ENCODE peak calls at places on chromosomes 5 and 9, in ten cellular contexts. One of them, this sample, is unnamed.

GRCh38 chr9:92242115-92242778 is 51.2 kb downstream of the IARS1 start:
- DNase-seq in brain microvascular endothelial cell: peak
- DNase-seq in tibial artery: no peak
- DNase-seq in aorta: no peak
- DNase-seq in left ventricle myocardium inferior: no peak
- DNase-seq in SJSA1: peak
- DNase-seq in psoas muscle: no peak
- DNase-seq in SK-N-SH: peak
- DNase-seq in effector memory CD4-positive, alpha-beta T cell: no peak
- DNase-seq in A549: peak
- DNase-seq in this sample: no peak

GRCh38 chr9:107276966-107277710 is 5.9 kb upstream of the RAD23B start:
- DNase-seq in psoas muscle: no peak
- DNase-seq in brain microvascular endothelial cell: no peak
- DNase-seq in SJSA1: no peak
- DNase-seq in left ventricle myocardium inferior: no peak
- DNase-seq in aorta: no peak
- DNase-seq in effector memory CD4-positive, alpha-beta T cell: no peak
- DNase-seq in tibial artery: no peak
- DNase-seq in SK-N-SH: no peak
- DNase-seq in A549: no peak
- DNase-seq in this sample: no peak

GRCh38 chr9:629136-629535 is 212.4 kb upstream of the DMRT1 start:
- DNase-seq in effector memory CD4-positive, alpha-beta T cell: no peak
- DNase-seq in brain microvascular endothelial cell: no peak
- DNase-seq in SK-N-SH: no peak
- DNase-seq in SJSA1: no peak
- DNase-seq in psoas muscle: no peak
- DNase-seq in left ventricle myocardium inferior: no peak
- DNase-seq in A549: no peak
- DNase-seq in aorta: no peak
- DNase-seq in tibial artery: no peak
- DNase-seq in this sample: no peak

GRCh38 chr5:108278285-108279240 is 103.3 kb downstream of the FBXL17 start:
- DNase-seq in tibial artery: no peak
- DNase-seq in psoas muscle: no peak
- DNase-seq in brain microvascular endothelial cell: no peak
- DNase-seq in left ventricle myocardium inferior: peak
- DNase-seq in effector memory CD4-positive, alpha-beta T cell: no peak
- DNase-seq in aorta: no peak
- DNase-seq in SJSA1: no peak
- DNase-seq in A549: no peak
- DNase-seq in SK-N-SH: no peak
- DNase-seq in this sample: no peak

GRCh38 chr9:19998823-19999455 is 210.1 kb upstream of the SLC24A2 start:
- DNase-seq in aorta: no peak
- DNase-seq in tibial artery: no peak
- DNase-seq in brain microvascular endothelial cell: peak
- DNase-seq in psoas muscle: no peak
- DNase-seq in SJSA1: no peak
- DNase-seq in A549: no peak
- DNase-seq in effector memory CD4-positive, alpha-beta T cell: no peak
- DNase-seq in left ventricle myocardium inferior: no peak
- DNase-seq in SK-N-SH: no peak
- DNase-seq in this sample: peak

GRCh38 chr9:112042244-112042638 is 132.9 kb downstream of the SUSD1 start:
- DNase-seq in SK-N-SH: no peak
- DNase-seq in effector memory CD4-positive, alpha-beta T cell: no peak
- DNase-seq in left ventricle myocardium inferior: no peak
- DNase-seq in psoas muscle: no peak
- DNase-seq in tibial artery: no peak
- DNase-seq in aorta: no peak
- DNase-seq in A549: no peak
- DNase-seq in SJSA1: no peak
- DNase-seq in brain microvascular endothelial cell: no peak
- DNase-seq in this sample: no peak

GRCh38 chr5:175854231-175855040 is 16.9 kb upstream of the CPLX2 start:
- DNase-seq in brain microvascular endothelial cell: no peak
- DNase-seq in psoas muscle: no peak
- DNase-seq in A549: peak
- DNase-seq in SK-N-SH: peak
- DNase-seq in left ventricle myocardium inferior: no peak
- DNase-seq in aorta: no peak
- DNase-seq in tibial artery: no peak
- DNase-seq in effector memory CD4-positive, alpha-beta T cell: no peak
- DNase-seq in SJSA1: no peak
- DNase-seq in this sample: no peak

GRCh38 chr5:173757817-173758216 is 130.3 kb upstream of the CPEB4 start:
- DNase-seq in effector memory CD4-positive, alpha-beta T cell: no peak
- DNase-seq in left ventricle myocardium inferior: no peak
- DNase-seq in psoas muscle: no peak
- DNase-seq in aorta: no peak
- DNase-seq in SK-N-SH: peak
- DNase-seq in SJSA1: no peak
- DNase-seq in brain microvascular endothelial cell: no peak
- DNase-seq in tibial artery: no peak
- DNase-seq in A549: no peak
- DNase-seq in this sample: no peak

GRCh38 chr9:137350696-137351584 is 48.9 kb upstream of the NRARP start:
- DNase-seq in left ventricle myocardium inferior: no peak
- DNase-seq in A549: no peak
- DNase-seq in psoas muscle: no peak
- DNase-seq in tibial artery: no peak
- DNase-seq in SJSA1: no peak
- DNase-seq in aorta: no peak
- DNase-seq in brain microvascular endothelial cell: no peak
- DNase-seq in effector memory CD4-positive, alpha-beta T cell: no peak
- DNase-seq in SK-N-SH: no peak
- DNase-seq in this sample: no peak

GRCh38 chr5:151063136-151063544 is 17.7 kb downstream of the TNIP1 start:
- DNase-seq in psoas muscle: no peak
- DNase-seq in brain microvascular endothelial cell: peak
- DNase-seq in A549: peak
- DNase-seq in SJSA1: peak
- DNase-seq in effector memory CD4-positive, alpha-beta T cell: no peak
- DNase-seq in tibial artery: no peak
- DNase-seq in left ventricle myocardium inferior: no peak
- DNase-seq in aorta: no peak
- DNase-seq in SK-N-SH: no peak
- DNase-seq in this sample: no peak

GRCh38 chr5:178130576-178131445 is at the start of gene RMND5B:
- DNase-seq in left ventricle myocardium inferior: peak
- DNase-seq in tibial artery: peak
- DNase-seq in brain microvascular endothelial cell: peak
- DNase-seq in psoas muscle: peak
- DNase-seq in SJSA1: peak
- DNase-seq in aorta: peak
- DNase-seq in effector memory CD4-positive, alpha-beta T cell: peak
- DNase-seq in A549: peak
- DNase-seq in SK-N-SH: peak
- DNase-seq in this sample: no peak

GRCh38 chr9:76917299-76917698 is 11.4 kb upstream of the PRUNE2 start:
- DNase-seq in SJSA1: no peak
- DNase-seq in brain microvascular endothelial cell: no peak
- DNase-seq in tibial artery: no peak
- DNase-seq in A549: no peak
- DNase-seq in aorta: no peak
- DNase-seq in effector memory CD4-positive, alpha-beta T cell: no peak
- DNase-seq in psoas muscle: no peak
- DNase-seq in SK-N-SH: no peak
- DNase-seq in left ventricle myocardium inferior: no peak
- DNase-seq in this sample: no peak

GRCh38 chr5:84411832-84412605 is 27.3 kb upstream of the EDIL3 start:
- DNase-seq in effector memory CD4-positive, alpha-beta T cell: no peak
- DNase-seq in psoas muscle: no peak
- DNase-seq in brain microvascular endothelial cell: no peak
- DNase-seq in left ventricle myocardium inferior: no peak
- DNase-seq in A549: no peak
- DNase-seq in SJSA1: no peak
- DNase-seq in tibial artery: no peak
- DNase-seq in SK-N-SH: no peak
- DNase-seq in aorta: no peak
- DNase-seq in this sample: peak

GRCh38 chr9:15149450-15149849 is 157.6 kb downstream of the TTC39B start:
- DNase-seq in SK-N-SH: no peak
- DNase-seq in SJSA1: no peak
- DNase-seq in A549: no peak
- DNase-seq in psoas muscle: no peak
- DNase-seq in tibial artery: no peak
- DNase-seq in left ventricle myocardium inferior: no peak
- DNase-seq in effector memory CD4-positive, alpha-beta T cell: no peak
- DNase-seq in aorta: no peak
- DNase-seq in brain microvascular endothelial cell: no peak
- DNase-seq in this sample: no peak

GRCh38 chr5:41736641-41737040 is 133.6 kb downstream of the OXCT1 start:
- DNase-seq in aorta: no peak
- DNase-seq in effector memory CD4-positive, alpha-beta T cell: no peak
- DNase-seq in A549: no peak
- DNase-seq in SK-N-SH: no peak
- DNase-seq in brain microvascular endothelial cell: peak
- DNase-seq in tibial artery: no peak
- DNase-seq in left ventricle myocardium inferior: no peak
- DNase-seq in SJSA1: no peak
- DNase-seq in psoas muscle: no peak
- DNase-seq in this sample: no peak

GRCh38 chr9:69822091-69822750 is 1.6 kb downstream of the CFAP95 start:
- DNase-seq in SJSA1: no peak
- DNase-seq in effector memory CD4-positive, alpha-beta T cell: no peak
- DNase-seq in A549: no peak
- DNase-seq in tibial artery: no peak
- DNase-seq in aorta: no peak
- DNase-seq in left ventricle myocardium inferior: no peak
- DNase-seq in SK-N-SH: no peak
- DNase-seq in brain microvascular endothelial cell: no peak
- DNase-seq in psoas muscle: no peak
- DNase-seq in this sample: no peak

GRCh38 chr9:125524522-125524921 is 182.5 kb downstream of the MAPKAP1 start:
- DNase-seq in aorta: no peak
- DNase-seq in effector memory CD4-positive, alpha-beta T cell: no peak
- DNase-seq in left ventricle myocardium inferior: no peak
- DNase-seq in A549: no peak
- DNase-seq in SJSA1: no peak
- DNase-seq in SK-N-SH: no peak
- DNase-seq in brain microvascular endothelial cell: no peak
- DNase-seq in tibial artery: no peak
- DNase-seq in psoas muscle: no peak
- DNase-seq in this sample: no peak

GRCh38 chr9:25600501-25600900 is 77.7 kb downstream of the TUSC1 start:
- DNase-seq in SJSA1: no peak
- DNase-seq in SK-N-SH: no peak
- DNase-seq in psoas muscle: no peak
- DNase-seq in A549: no peak
- DNase-seq in tibial artery: no peak
- DNase-seq in effector memory CD4-positive, alpha-beta T cell: no peak
- DNase-seq in left ventricle myocardium inferior: no peak
- DNase-seq in brain microvascular endothelial cell: no peak
- DNase-seq in aorta: no peak
- DNase-seq in this sample: no peak

GRCh38 chr9:25602366-25603044 is 75.7 kb downstream of the TUSC1 start:
- DNase-seq in aorta: no peak
- DNase-seq in effector memory CD4-positive, alpha-beta T cell: no peak
- DNase-seq in left ventricle myocardium inferior: no peak
- DNase-seq in brain microvascular endothelial cell: no peak
- DNase-seq in tibial artery: no peak
- DNase-seq in SJSA1: no peak
- DNase-seq in SK-N-SH: no peak
- DNase-seq in psoas muscle: no peak
- DNase-seq in A549: no peak
- DNase-seq in this sample: peak

DNA sequence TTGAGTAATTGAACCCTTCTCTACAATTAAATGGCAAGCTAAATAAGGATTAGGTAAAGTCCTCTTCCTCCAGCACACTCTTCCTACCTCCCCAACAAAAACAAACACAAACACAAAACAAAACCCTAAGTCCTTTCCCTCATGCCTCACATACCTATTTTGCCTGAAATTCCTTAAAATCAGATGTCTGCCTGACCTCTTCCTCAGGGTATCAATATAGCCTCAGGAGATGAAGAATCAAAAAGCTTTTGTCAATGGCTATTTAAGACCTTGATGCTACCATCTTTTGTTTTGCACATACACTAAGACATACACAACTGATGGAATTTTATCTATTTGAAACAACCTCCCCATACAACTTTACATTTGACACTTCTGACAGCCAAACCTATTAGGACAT is 75.1 kb downstream of the TUSC1 start:
- DNase-seq in A549: no peak
- DNase-seq in left ventricle myocardium inferior: no peak
- DNase-seq in effector memory CD4-positive, alpha-beta T cell: no peak
- DNase-seq in brain microvascular endothelial cell: no peak
- DNase-seq in tibial artery: no peak
- DNase-seq in SK-N-SH: no peak
- DNase-seq in psoas muscle: no peak
- DNase-seq in SJSA1: no peak
- DNase-seq in aorta: no peak
- DNase-seq in this sample: no peak
- H3K27ac ChIP-seq in A549: no peak
- H3K27ac ChIP-seq in left ventricle myocardium inferior: no peak
- H3K27ac ChIP-seq in effector memory CD4-positive, alpha-beta T cell: no peak
- H3K27ac ChIP-seq in brain microvascular endothelial cell: no peak
- H3K27ac ChIP-seq in tibial artery: no peak
- H3K27ac ChIP-seq in SK-N-SH: no peak
- H3K27ac ChIP-seq in psoas muscle: no peak
- H3K27ac ChIP-seq in SJSA1: no peak
- H3K27ac ChIP-seq in aorta: no peak
- H3K27ac ChIP-seq in this sample: no peak

GRCh38 chr9:105406369-105406768 is 41.5 kb upstream of the FSD1L start:
- DNase-seq in SJSA1: no peak
- DNase-seq in tibial artery: no peak
- DNase-seq in psoas muscle: no peak
- DNase-seq in left ventricle myocardium inferior: no peak
- DNase-seq in A549: no peak
- DNase-seq in effector memory CD4-positive, alpha-beta T cell: no peak
- DNase-seq in brain microvascular endothelial cell: no peak
- DNase-seq in SK-N-SH: no peak
- DNase-seq in aorta: no peak
- DNase-seq in this sample: no peak
- H3K27ac ChIP-seq in SJSA1: no peak
- H3K27ac ChIP-seq in tibial artery: no peak
- H3K27ac ChIP-seq in psoas muscle: no peak
- H3K27ac ChIP-seq in left ventricle myocardium inferior: no peak
- H3K27ac ChIP-seq in A549: no peak
- H3K27ac ChIP-seq in effector memory CD4-positive, alpha-beta T cell: no peak
- H3K27ac ChIP-seq in brain microvascular endothelial cell: no peak
- H3K27ac ChIP-seq in SK-N-SH: no peak
- H3K27ac ChIP-seq in aorta: no peak
- H3K27ac ChIP-seq in this sample: no peak

GRCh38 chr5:6832994-6833393 is 119.8 kb downstream of the TENT4A start:
- DNase-seq in A549: no peak
- DNase-seq in aorta: no peak
- DNase-seq in effector memory CD4-positive, alpha-beta T cell: no peak
- DNase-seq in tibial artery: no peak
- DNase-seq in brain microvascular endothelial cell: no peak
- DNase-seq in psoas muscle: peak
- DNase-seq in left ventricle myocardium inferior: no peak
- DNase-seq in SJSA1: no peak
- DNase-seq in SK-N-SH: no peak
- DNase-seq in this sample: no peak
- H3K27ac ChIP-seq in A549: no peak
- H3K27ac ChIP-seq in aorta: no peak
- H3K27ac ChIP-seq in effector memory CD4-positive, alpha-beta T cell: no peak
- H3K27ac ChIP-seq in tibial artery: no peak
- H3K27ac ChIP-seq in brain microvascular endothelial cell: no peak
- H3K27ac ChIP-seq in psoas muscle: peak
- H3K27ac ChIP-seq in left ventricle myocardium inferior: no peak
- H3K27ac ChIP-seq in SJSA1: no peak
- H3K27ac ChIP-seq in SK-N-SH: no peak
- H3K27ac ChIP-seq in this sample: no peak

GRCh38 chr5:59034498-59035186 is 451.8 kb downstream of the RAB3C start:
- DNase-seq in SJSA1: peak
- DNase-seq in tibial artery: no peak
- DNase-seq in aorta: no peak
- DNase-seq in effector memory CD4-positive, alpha-beta T cell: no peak
- DNase-seq in A549: no peak
- DNase-seq in left ventricle myocardium inferior: no peak
- DNase-seq in psoas muscle: no peak
- DNase-seq in brain microvascular endothelial cell: peak
- DNase-seq in SK-N-SH: peak
- DNase-seq in this sample: no peak
- H3K27ac ChIP-seq in SJSA1: no peak
- H3K27ac ChIP-seq in tibial artery: no peak
- H3K27ac ChIP-seq in aorta: no peak
- H3K27ac ChIP-seq in effector memory CD4-positive, alpha-beta T cell: no peak
- H3K27ac ChIP-seq in A549: peak
- H3K27ac ChIP-seq in left ventricle myocardium inferior: peak
- H3K27ac ChIP-seq in psoas muscle: peak
- H3K27ac ChIP-seq in brain microvascular endothelial cell: peak
- H3K27ac ChIP-seq in SK-N-SH: peak
- H3K27ac ChIP-seq in this sample: peak

This sample was measured in epithelial cell of prostate.